ENCODE peak calls at places on chromosome 10, in six cellular contexts. C is IMR-90, Q is HepG2, Y is H1, X is K562, I is A549. T is an unnamed sample.

GRCh38 chr10:110637558-110638053 is 6.5 kb upstream of the RBM20 start:
- DNase-seq in C (peak), Q (no peak), Y (no peak), X (no peak), I (peak), T (no peak)

GRCh38 chr10:94630017-94630688 is 53.4 kb upstream of the CYP2C18 start:
- DNase-seq in C (peak), Q (peak), Y (no peak), X (peak), I (peak), T (no peak)

GRCh38 chr10:3527144-3527543 is 257.9 kb downstream of the KLF6 start:
- DNase-seq in C (peak), Q (no peak), Y (no peak), X (no peak), I (no peak), T (no peak)

GRCh38 chr10:93755443-93756127 is 2.2 kb upstream of the LGI1 start:
- DNase-seq in C (no peak), Q (no peak), Y (no peak), X (no peak), I (no peak), T (no peak)

GRCh38 chr10:76555271-76555670 is 1082.3 kb downstream of the KCNMA1 start:
- DNase-seq in C (no peak), Q (no peak), Y (no peak), X (no peak), I (no peak), T (no peak)

GRCh38 chr10:127945335-127945734 is 38.4 kb downstream of the PTPRE start:
- DNase-seq in C (peak), Q (no peak), Y (no peak), X (no peak), I (no peak), T (no peak)

GRCh38 chr10:83908987-83909386 is 230.3 kb upstream of the GHITM start:
- DNase-seq in C (no peak), Q (no peak), Y (no peak), X (no peak), I (no peak), T (no peak)

GRCh38 chr10:47286591-47287325 is 13.2 kb upstream of the GDF10 start:
- DNase-seq in C (no peak), Q (no peak), Y (no peak), X (no peak), I (no peak), T (no peak)

GRCh38 chr10:97335995-97336394 is 1.5 kb upstream of the FRAT2 start:
- DNase-seq in C (no peak), Q (no peak), Y (no peak), X (no peak), I (no peak), T (no peak)

GRCh38 chr10:80064120-80064886 is 14.2 kb upstream of the TMEM254 start:
- DNase-seq in C (no peak), Q (no peak), Y (no peak), X (no peak), I (no peak), T (no peak)

GRCh38 chr10:86293323-86293840 is 73.2 kb downstream of the GRID1 start:
- DNase-seq in C (no peak), Q (no peak), Y (peak), X (no peak), I (no peak), T (no peak)

GRCh38 chr10:86344714-86345161 is 21.9 kb downstream of the GRID1 start:
- DNase-seq in C (no peak), Q (no peak), Y (no peak), X (no peak), I (no peak), T (peak)

GRCh38 chr10:104318810-104319684 is 19.2 kb downstream of the ITPRIP start:
- DNase-seq in C (peak), Q (no peak), Y (no peak), X (no peak), I (no peak), T (no peak)

GRCh38 chr10:21888959-21889358 is 114.6 kb downstream of the DNAJC1 start:
- DNase-seq in C (no peak), Q (no peak), Y (no peak), X (no peak), I (no peak), T (no peak)

GRCh38 chr10:96974348-96974747 is 142.2 kb downstream of the LCOR start:
- DNase-seq in C (peak), Q (no peak), Y (no peak), X (no peak), I (no peak), T (no peak)

GRCh38 chr10:110355181-110355831 is 50.6 kb upstream of the SMNDC1 start:
- DNase-seq in C (no peak), Q (no peak), Y (no peak), X (no peak), I (no peak), T (no peak)

GRCh38 chr10:125283191-125283590 is 122.8 kb upstream of the CTBP2 start:
- DNase-seq in C (no peak), Q (no peak), Y (no peak), X (no peak), I (no peak), T (no peak)

GRCh38 chr10:89888647-89889046 is 187.3 kb downstream of the KIF20B start:
- DNase-seq in C (no peak), Q (no peak), Y (no peak), X (no peak), I (no peak), T (no peak)

GRCh38 chr10:1809139-1809755 is 71.9 kb upstream of the ADARB2 start:
- DNase-seq in C (no peak), Q (no peak), Y (no peak), X (peak), I (no peak), T (no peak)

GRCh38 chr10:4555920-4556319 is 270.1 kb upstream of the AKR1E2 start:
- DNase-seq in C (no peak), Q (no peak), Y (no peak), X (no peak), I (no peak), T (no peak)

GRCh38 chr10:56068473-56069263 is 292.4 kb downstream of the ZWINT start:
- DNase-seq in C (no peak), Q (no peak), Y (no peak), X (no peak), I (no peak), T (no peak)

GRCh38 chr10:70130878-70131559 is 1.6 kb downstream of the AIFM2 start:
- DNase-seq in C (peak), Q (peak), Y (no peak), X (no peak), I (peak), T (no peak)

GRCh38 chr10:19592276-19592675 is 224.0 kb upstream of the PLXDC2 start:
- DNase-seq in C (peak), Q (peak), Y (no peak), X (no peak), I (peak), T (no peak)

GRCh38 chr10:120382360-120382759 is 74.7 kb upstream of the PLPP4 start:
- DNase-seq in C (no peak), Q (no peak), Y (no peak), X (no peak), I (no peak), T (no peak)

GRCh38 chr10:77091745-77092144 is 545.9 kb downstream of the KCNMA1 start:
- DNase-seq in C (no peak), Q (no peak), Y (no peak), X (no peak), I (no peak), T (no peak)

GRCh38 chr10:85608706-85609105 is 757.9 kb downstream of the GRID1 start:
- DNase-seq in C (no peak), Q (no peak), Y (peak), X (no peak), I (no peak), T (no peak)

GRCh38 chr10:61890430-61890829 is 11.1 kb upstream of the ARID5B start:
- DNase-seq in C (peak), Q (no peak), Y (no peak), X (no peak), I (no peak), T (no peak)

GRCh38 chr10:49381111-49381900 is 14.6 kb downstream of the DRGX start:
- DNase-seq in C (no peak), Q (no peak), Y (no peak), X (no peak), I (no peak), T (no peak)

GRCh38 chr10:78812571-78813318 is 256.0 kb upstream of the ZMIZ1 start:
- DNase-seq in C (no peak), Q (no peak), Y (no peak), X (no peak), I (no peak), T (no peak)
- TF ChIP-seq USF2 in C (no peak), Q (no peak), Y (no peak), X (no peak), I (no peak), T (no peak)

DNA sequence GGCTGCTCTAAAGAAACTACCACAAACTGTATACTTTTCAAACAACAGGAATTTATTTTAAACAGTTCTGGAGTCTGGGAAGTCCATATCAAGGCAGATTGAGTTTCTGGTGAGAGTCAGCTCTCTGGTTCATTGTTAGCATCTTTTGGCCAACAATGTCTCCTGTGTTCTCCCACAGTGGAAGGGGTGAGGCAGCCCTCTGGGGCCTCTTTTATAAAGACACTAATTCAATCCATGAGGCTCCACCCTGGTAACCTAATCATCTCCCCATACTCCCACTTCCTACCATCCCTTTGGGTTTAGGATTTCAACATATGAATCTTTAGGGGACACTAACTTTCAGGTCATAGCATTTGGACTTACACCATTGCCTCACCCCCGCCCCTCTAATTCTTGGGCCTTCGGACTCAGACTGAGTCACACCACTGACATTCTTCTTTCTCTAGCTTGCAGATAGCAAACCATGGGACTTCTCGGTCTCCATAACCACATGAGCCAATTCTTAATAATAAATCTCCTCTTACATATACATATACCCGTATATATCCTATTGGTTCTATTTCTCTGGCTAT is 64.3 kb upstream of the ANTXRL start:
- DNase-seq in C (peak), Q (no peak), Y (no peak), X (no peak), I (no peak), T (no peak)
- TF ChIP-seq USF2 in C (no peak), Q (no peak), Y (no peak), X (no peak), I (no peak), T (no peak)

DNA sequence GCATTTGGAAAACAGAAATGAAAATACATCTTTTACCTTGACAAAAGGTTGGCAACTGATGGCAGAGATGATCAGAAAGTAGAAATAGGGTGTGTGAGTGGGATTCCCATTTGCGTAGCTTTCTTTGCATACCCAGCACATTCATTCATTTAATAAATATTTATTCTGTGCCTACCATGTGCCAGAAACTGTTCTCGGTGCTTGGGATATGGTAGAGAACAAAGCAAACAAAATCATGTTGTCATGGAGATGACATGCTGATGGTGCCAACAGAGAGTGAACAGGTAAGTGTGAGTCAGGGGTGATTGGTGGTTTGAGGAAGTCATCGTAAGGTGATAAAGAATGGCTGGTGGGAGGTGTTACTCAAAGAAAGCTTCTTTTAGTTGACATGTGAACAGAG is 45.4 kb downstream of the CACNB2 start:
- DNase-seq in C (no peak), Q (no peak), Y (no peak), X (no peak), I (no peak), T (no peak)
- TF ChIP-seq USF2 in C (no peak), Q (no peak), Y (no peak), X (no peak), I (no peak), T (no peak)

DNA sequence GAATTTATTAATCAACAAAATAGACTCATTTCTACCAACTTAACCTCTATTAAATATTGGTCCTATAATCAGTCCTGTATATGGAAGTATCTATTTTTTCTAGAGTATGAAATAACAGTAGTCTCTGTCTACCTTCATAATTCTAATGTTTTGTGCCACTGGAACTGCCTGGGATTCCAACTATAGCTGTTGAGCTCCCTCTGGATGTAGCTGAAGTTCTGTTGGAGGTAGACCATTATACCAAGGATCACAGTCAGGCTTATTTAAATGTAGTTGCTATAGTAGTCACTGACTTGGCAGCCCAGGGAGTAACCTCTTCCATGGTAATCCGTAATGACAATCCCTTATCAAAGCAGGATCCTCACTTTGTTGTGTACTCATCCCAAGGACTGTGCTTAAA is 48.5 kb upstream of the PHYHIPL start:
- DNase-seq in C (no peak), Q (no peak), Y (no peak), X (no peak), I (no peak), T (no peak)
- TF ChIP-seq USF2 in C (no peak), Q (no peak), Y (no peak), X (no peak), I (no peak), T (no peak)

GRCh38 chr10:10873289-10873688 is 144.4 kb upstream of the CELF2 start:
- DNase-seq in C (no peak), Q (no peak), Y (no peak), X (no peak), I (no peak), T (no peak)
- TF ChIP-seq USF2 in C (no peak), Q (no peak), Y (no peak), X (no peak), I (no peak), T (no peak)

DNA sequence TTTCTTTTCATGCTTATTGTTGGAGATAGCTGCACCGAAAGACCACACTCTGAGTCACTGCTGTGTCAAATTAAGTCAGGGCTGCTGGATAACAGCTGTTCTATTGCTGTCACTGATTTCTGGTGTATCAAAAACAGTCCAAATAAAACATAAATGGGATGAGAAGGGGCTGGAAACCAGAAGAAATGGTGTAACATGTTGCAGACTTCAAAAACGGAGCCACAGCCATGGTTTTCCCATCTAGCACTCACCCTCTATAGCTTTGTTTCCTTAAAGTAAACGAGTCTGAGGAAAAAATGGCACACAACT is 103.3 kb upstream of the DIP2C start:
- DNase-seq in C (peak), Q (no peak), Y (no peak), X (no peak), I (no peak), T (no peak)
- TF ChIP-seq USF2 in C (no peak), Q (no peak), Y (no peak), X (no peak), I (no peak), T (no peak)

GRCh38 chr10:100908378-100908777 is 4.4 kb upstream of the SLF2 start:
- DNase-seq in C (no peak), Q (no peak), Y (no peak), X (no peak), I (no peak), T (no peak)

GRCh38 chr10:100907175-100907574 is 5.6 kb upstream of the SLF2 start:
- DNase-seq in C (no peak), Q (peak), Y (no peak), X (no peak), I (no peak), T (no peak)

GRCh38 chr10:100907773-100908172 is 5.0 kb upstream of the SLF2 start:
- DNase-seq in C (peak), Q (no peak), Y (no peak), X (no peak), I (no peak), T (no peak)

GRCh38 chr10:100902622-100903021 is 10.1 kb upstream of the SLF2 start:
- DNase-seq in C (no peak), Q (peak), Y (peak), X (no peak), I (no peak), T (no peak)

DNA sequence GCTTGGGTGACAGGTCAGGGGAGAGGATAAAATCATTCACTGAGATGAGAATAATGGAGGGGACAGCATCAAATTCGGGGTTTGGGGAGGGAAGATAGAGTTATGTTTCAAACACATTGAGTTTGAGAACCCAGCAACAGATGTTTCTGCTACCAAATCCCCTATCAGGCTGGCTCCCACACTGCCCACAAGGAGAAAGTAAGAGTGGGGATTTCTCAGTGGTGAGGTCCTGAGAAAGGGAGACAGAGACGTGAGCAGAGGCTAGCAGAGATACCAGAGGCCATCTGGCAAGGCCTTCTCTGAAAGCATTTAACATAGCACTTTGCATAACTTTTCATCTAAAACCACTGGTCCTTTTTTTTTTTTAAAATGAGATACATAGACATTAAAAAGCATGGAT is 7.9 kb upstream of the SLF2 start:
- DNase-seq in C (no peak), Q (no peak), Y (no peak), X (no peak), I (no peak), T (no peak)
- TF ChIP-seq USF2 in C (no peak), Q (no peak), Y (no peak), X (no peak), I (no peak), T (no peak)